ENCODE peak calls at places on chromosome 14, in four cellular contexts. H, F, N and Z are unnamed samples.

GRCh38 chr14:56390859-56391258 is 188.7 kb upstream of the TMEM260 start:
- DNase-seq in N (no peak), H (no peak), F (no peak), Z (no peak)

GRCh38 chr14:33602396-33602795 is 348.5 kb downstream of the EGLN3 start:
- DNase-seq in N (no peak), F (no peak), H (peak; percentile 48), Z (no peak)

GRCh38 chr14:93800038-93800937 is 12.0 kb upstream of the PRIMA1 start:
- DNase-seq in N (no peak), H (no peak), F (no peak), Z (no peak)

GRCh38 chr14:88667555-88668273 is 104.9 kb downstream of the ZC3H14 start:
- DNase-seq in F (peak; percentile 85), H (peak; percentile 70), N (no peak), Z (peak; percentile 39)

GRCh38 chr14:38211258-38211735 is 3.6 kb downstream of the SSTR1 start:
- DNase-seq in H (no peak), F (peak; percentile 7), N (no peak), Z (no peak)

GRCh38 chr14:91890291-91890749 is 23.0 kb upstream of the TC2N start:
- DNase-seq in N (no peak), H (no peak), F (peak; percentile 48), Z (peak; percentile 92)

GRCh38 chr14:73725116-73726024 is 11.2 kb upstream of the PNMA1 start:
- DNase-seq in N (no peak), H (peak; percentile 68), F (peak; percentile 66), Z (no peak)

GRCh38 chr14:98462908-98463307 is 809.1 kb downstream of the BCL11B start:
- DNase-seq in H (no peak), N (no peak), F (no peak), Z (no peak)

GRCh38 chr14:97603201-97603600 is 806.0 kb downstream of the VRK1 start:
- DNase-seq in H (no peak), N (no peak), F (no peak), Z (no peak)

GRCh38 chr14:85223667-85224066 is 306.3 kb upstream of the FLRT2 start:
- DNase-seq in H (no peak), F (no peak), N (no peak), Z (no peak)

GRCh38 chr14:91227183-91227628 is 17.3 kb downstream of the GPR68 start:
- DNase-seq in H (no peak), N (no peak), F (no peak), Z (no peak)

GRCh38 chr14:55533960-55534359 is 46.0 kb upstream of the KTN1 start:
- DNase-seq in N (no peak), F (no peak), H (no peak), Z (no peak)

GRCh38 chr14:68523326-68523610 is 269.6 kb downstream of the ZFP36L1 start:
- DNase-seq in F (no peak), H (no peak), N (no peak), Z (no peak)

GRCh38 chr14:39169541-39169900 is 612 bp downstream of the TRAPPC6B start:
- DNase-seq in H (peak; percentile 14), F (peak; percentile 12), N (no peak), Z (no peak)

GRCh38 chr14:100586520-100587247 is 533 bp downstream of the BEGAIN start:
- DNase-seq in F (peak; percentile 23), N (no peak), H (no peak), Z (no peak)

GRCh38 chr14:94395900-94396574 is 7.6 kb upstream of the SERPINA1 start:
- DNase-seq in H (no peak), N (no peak), F (no peak), Z (no peak)

GRCh38 chr14:61568572-61569011 is 126.7 kb upstream of the HIF1A start:
- DNase-seq in N (no peak), F (no peak), H (no peak), Z (no peak)

GRCh38 chr14:55505846-55506245 is 65.4 kb upstream of the TBPL2 start:
- DNase-seq in F (no peak), N (no peak), H (no peak), Z (no peak)

GRCh38 chr14:73717247-73717646 is 3.1 kb upstream of the PNMA1 start:
- DNase-seq in F (no peak), H (peak; percentile 23), N (peak; percentile 31), Z (no peak)

GRCh38 chr14:104235686-104236085 is 97.3 kb downstream of the KIF26A start:
- DNase-seq in F (no peak), N (peak; percentile 12), H (no peak), Z (no peak)

GRCh38 chr14:99395904-99396530 is 84.6 kb downstream of the SETD3 start:
- DNase-seq in N (no peak), H (peak; percentile 83), F (peak; percentile 37), Z (no peak)

GRCh38 chr14:50805396-50805795 is 25.6 kb downstream of the NIN start:
- DNase-seq in N (no peak), F (no peak), H (no peak), Z (no peak)

GRCh38 chr14:76081642-76082041 is 70.1 kb upstream of the GPATCH2L start:
- DNase-seq in H (no peak), F (no peak), N (no peak), Z (no peak)

GRCh38 chr14:76922599-76922998 is 96.4 kb downstream of the LRRC74A start:
- DNase-seq in H (peak; percentile 33), N (no peak), F (peak; percentile 47), Z (no peak)

GRCh38 chr14:77026930-77027537 is 1.5 kb downstream of the IRF2BPL start:
- DNase-seq in N (peak; percentile 41), H (peak; percentile 56), F (peak; percentile 72), Z (no peak)

GRCh38 chr14:60346706-60347105 is 97.7 kb downstream of the PPM1A start:
- DNase-seq in H (no peak), F (peak; percentile 11), N (no peak), Z (no peak)

GRCh38 chr14:68549057-68549421 is 243.8 kb downstream of the ZFP36L1 start:
- DNase-seq in N (no peak), H (peak; percentile 71), F (peak; percentile 82), Z (no peak)

GRCh38 chr14:41016213-41016612 is 590.5 kb upstream of the LRFN5 start:
- DNase-seq in F (no peak), H (no peak), N (no peak), Z (no peak)

GRCh38 chr14:101369916-101370592 is 191.2 kb upstream of the DIO3 start:
- DNase-seq in H (no peak), F (no peak), N (peak; percentile 13), Z (no peak)

GRCh38 chr14:104184506-104184905 is 46.1 kb downstream of the KIF26A start:
- DNase-seq in H (no peak), N (no peak), F (no peak), Z (no peak)

GRCh38 chr14:50668008-50668851 is at the start of gene SAV1:
- DNase-seq in H (peak; percentile 89), N (peak; percentile 85), F (peak; percentile 86), Z (no peak)

GRCh38 chr14:69056389-69056788 is 77.3 kb upstream of the ACTN1 start:
- DNase-seq in H (peak; percentile 46), F (no peak), N (no peak), Z (no peak)

GRCh38 chr14:68945585-68946289 is 33.4 kb downstream of the ACTN1 start:
- DNase-seq in F (no peak), H (no peak), N (peak; percentile 27), Z (no peak)

GRCh38 chr14:22622220-22622619 is 21.9 kb downstream of the OR6J1 start:
- DNase-seq in H (peak; percentile 69), N (no peak), F (peak; percentile 11), Z (no peak)
- H3K4me3 ChIP-seq in H (no peak overlapping the region), N (no peak overlapping the region), F (no peak overlapping the region), Z (no peak overlapping the region)

GRCh38 chr14:20834899-20835298 is 32.3 kb upstream of the RNASE1 start:
- DNase-seq in H (no peak), N (no peak), F (no peak), Z (no peak)

GRCh38 chr14:20830831-20831230 is 28.2 kb upstream of the RNASE1 start:
- DNase-seq in F (no peak), N (no peak), H (no peak), Z (no peak)

GRCh38 chr14:20841096-20841495 is 38.5 kb upstream of the RNASE1 start:
- DNase-seq in F (no peak), H (no peak), N (no peak), Z (no peak)

DNA sequence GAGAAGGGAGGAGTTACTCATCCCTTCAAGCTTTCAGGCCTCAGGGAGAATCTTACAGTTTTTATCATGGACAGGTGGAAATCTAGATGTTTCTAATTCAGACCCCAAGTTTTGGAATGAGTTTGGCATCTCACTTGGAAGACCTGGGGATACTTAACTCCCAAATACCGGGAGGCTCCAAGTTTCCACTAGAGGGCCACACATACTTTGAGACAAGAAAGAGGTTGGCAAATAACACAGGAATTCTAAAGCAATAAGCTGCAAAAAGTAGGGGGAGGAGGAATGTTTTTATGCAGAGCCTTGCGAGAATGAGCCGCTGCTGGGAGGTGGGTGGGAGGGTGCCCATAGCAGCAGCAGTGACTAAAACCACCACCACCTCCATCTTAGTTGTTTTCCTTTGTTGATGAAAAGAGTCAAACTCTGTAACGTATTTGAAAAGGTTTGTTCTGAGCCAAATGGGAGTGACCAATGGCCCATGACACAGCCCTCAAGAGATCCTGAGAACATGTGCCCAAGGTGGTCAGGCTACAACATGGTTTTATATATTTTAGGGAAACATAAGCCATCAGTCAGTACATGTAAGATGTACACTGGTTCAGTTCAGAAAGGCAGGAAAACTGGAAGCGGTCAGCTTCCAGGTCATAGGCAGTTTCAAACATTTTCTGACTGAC is 34.2 kb upstream of the RNASE1 start:
- DNase-seq in N (no peak), F (peak; percentile 50), H (no peak), Z (no peak)
- TF ChIP-seq CTCF in N (peak; percentile 20), F (peak; percentile 32), H (peak; percentile 25), Z (peak; percentile 65)

GRCh38 chr14:35533357-35534129 is 421 bp upstream of the INSM2 start:
- DNase-seq in F (peak; percentile 49), N (no peak), H (peak; percentile 45), Z (no peak)
- H3K4me3 ChIP-seq in F (peak overlapping the region; percentile 60), N (peak overlapping the region; percentile 1), H (peak overlapping the region; percentile 47), Z (peak overlapping the region; percentile 55)

GRCh38 chr14:81525129-81525528 is 8.5 kb downstream of the SEL1L start:
- DNase-seq in N (no peak), H (no peak), F (no peak), Z (no peak)
- TF ChIP-seq CTCF in N (no peak), H (no peak), F (no peak), Z (no peak)